ENCODE peak calls at places on chromosome 9, in ten cellular contexts. One of them, this sample, is unnamed.

GRCh38 chr9:94805585-94805984 is 79.1 kb downstream of the AOPEP start:
- DNase-seq in fibroblast of lung: peak; percentile 96
- DNase-seq in NCI-H1105 treated with DMSO at 0.1 percent for 48 hours: peak; percentile 71
- DNase-seq in cardiac muscle cell: no peak
- DNase-seq in lung microvascular endothelial cell: no peak
- DNase-seq in NCI-H345: no peak
- DNase-seq in fibroblast of the aortic adventitia: peak; percentile 92
- DNase-seq in body of pancreas: no peak
- DNase-seq in GM13977: no peak
- DNase-seq in GM04504: peak; percentile 82
- DNase-seq in this sample: no peak

GRCh38 chr9:136442330-136442729 is 2.7 kb upstream of the INPP5E start:
- DNase-seq in fibroblast of the aortic adventitia: no peak
- DNase-seq in NCI-H1105 treated with DMSO at 0.1 percent for 48 hours: no peak
- DNase-seq in lung microvascular endothelial cell: no peak
- DNase-seq in GM13977: no peak
- DNase-seq in GM04504: no peak
- DNase-seq in NCI-H345: no peak
- DNase-seq in cardiac muscle cell: no peak
- DNase-seq in fibroblast of lung: no peak
- DNase-seq in body of pancreas: no peak
- DNase-seq in this sample: no peak

GRCh38 chr9:137077758-137078693 is 709 bp downstream of the UAP1L1 start:
- DNase-seq in fibroblast of the aortic adventitia: no peak
- DNase-seq in body of pancreas: peak; percentile 42
- DNase-seq in GM04504: no peak
- DNase-seq in NCI-H1105 treated with DMSO at 0.1 percent for 48 hours: no peak
- DNase-seq in GM13977: no peak
- DNase-seq in fibroblast of lung: no peak
- DNase-seq in cardiac muscle cell: no peak
- DNase-seq in NCI-H345: no peak
- DNase-seq in lung microvascular endothelial cell: peak; percentile 39
- DNase-seq in this sample: no peak

GRCh38 chr9:69785757-69786156 is 25.9 kb upstream of the PTAR1 start:
- DNase-seq in NCI-H1105 treated with DMSO at 0.1 percent for 48 hours: no peak
- DNase-seq in GM04504: peak; percentile 14
- DNase-seq in NCI-H345: no peak
- DNase-seq in GM13977: no peak
- DNase-seq in cardiac muscle cell: peak; percentile 44
- DNase-seq in lung microvascular endothelial cell: peak; percentile 4
- DNase-seq in fibroblast of lung: peak; percentile 57
- DNase-seq in body of pancreas: no peak
- DNase-seq in fibroblast of the aortic adventitia: peak; percentile 48
- DNase-seq in this sample: no peak

GRCh38 chr9:89179920-89180667 is 1.5 kb upstream of the SHC3 start:
- DNase-seq in fibroblast of the aortic adventitia: peak; percentile 97
- DNase-seq in GM13977: peak; percentile 51
- DNase-seq in NCI-H1105 treated with DMSO at 0.1 percent for 48 hours: peak; percentile 95
- DNase-seq in NCI-H345: peak; percentile 85
- DNase-seq in body of pancreas: peak; percentile 97
- DNase-seq in GM04504: peak; percentile 87
- DNase-seq in lung microvascular endothelial cell: peak; percentile 97
- DNase-seq in cardiac muscle cell: peak; percentile 80
- DNase-seq in fibroblast of lung: peak; percentile 98
- DNase-seq in this sample: peak; percentile 88

GRCh38 chr9:35827486-35827885 is 1.0 kb downstream of the FAM221B start:
- DNase-seq in GM13977: no peak
- DNase-seq in body of pancreas: no peak
- DNase-seq in fibroblast of the aortic adventitia: peak; percentile 68
- DNase-seq in NCI-H1105 treated with DMSO at 0.1 percent for 48 hours: no peak
- DNase-seq in NCI-H345: no peak
- DNase-seq in fibroblast of lung: peak; percentile 56
- DNase-seq in GM04504: no peak
- DNase-seq in cardiac muscle cell: no peak
- DNase-seq in lung microvascular endothelial cell: no peak
- DNase-seq in this sample: no peak

GRCh38 chr9:16152276-16153065 is 599.6 kb downstream of the CCDC171 start:
- DNase-seq in GM04504: no peak
- DNase-seq in NCI-H345: peak; percentile 79
- DNase-seq in cardiac muscle cell: peak; percentile 35
- DNase-seq in lung microvascular endothelial cell: no peak
- DNase-seq in GM13977: no peak
- DNase-seq in body of pancreas: no peak
- DNase-seq in fibroblast of lung: no peak
- DNase-seq in fibroblast of the aortic adventitia: peak; percentile 19
- DNase-seq in NCI-H1105 treated with DMSO at 0.1 percent for 48 hours: no peak
- DNase-seq in this sample: no peak

GRCh38 chr9:130258999-130259398 is 6.6 kb upstream of the HMCN2 start:
- DNase-seq in fibroblast of lung: no peak
- DNase-seq in GM13977: no peak
- DNase-seq in NCI-H1105 treated with DMSO at 0.1 percent for 48 hours: no peak
- DNase-seq in fibroblast of the aortic adventitia: no peak
- DNase-seq in cardiac muscle cell: no peak
- DNase-seq in NCI-H345: no peak
- DNase-seq in GM04504: no peak
- DNase-seq in body of pancreas: no peak
- DNase-seq in lung microvascular endothelial cell: no peak
- DNase-seq in this sample: no peak

GRCh38 chr9:130936285-130937117 is 2.5 kb downstream of the FIBCD1 start:
- DNase-seq in fibroblast of the aortic adventitia: peak; percentile 56
- DNase-seq in NCI-H1105 treated with DMSO at 0.1 percent for 48 hours: no peak
- DNase-seq in lung microvascular endothelial cell: no peak
- DNase-seq in NCI-H345: no peak
- DNase-seq in fibroblast of lung: peak; percentile 79
- DNase-seq in body of pancreas: no peak
- DNase-seq in GM13977: no peak
- DNase-seq in GM04504: peak; percentile 32
- DNase-seq in cardiac muscle cell: peak; percentile 43
- DNase-seq in this sample: no peak

GRCh38 chr9:113875917-113876805 is at the start of gene ZNF618:
- DNase-seq in body of pancreas: peak; percentile 56
- DNase-seq in GM04504: no peak
- DNase-seq in cardiac muscle cell: peak; percentile 72
- DNase-seq in fibroblast of the aortic adventitia: no peak
- DNase-seq in NCI-H345: peak; percentile 37
- DNase-seq in NCI-H1105 treated with DMSO at 0.1 percent for 48 hours: peak; percentile 16
- DNase-seq in fibroblast of lung: peak; percentile 29
- DNase-seq in lung microvascular endothelial cell: peak; percentile 44
- DNase-seq in GM13977: peak; percentile 74
- DNase-seq in this sample: no peak

GRCh38 chr9:93319992-93320490 is 131.4 kb upstream of the FAM120A start:
- DNase-seq in lung microvascular endothelial cell: no peak
- DNase-seq in GM04504: no peak
- DNase-seq in cardiac muscle cell: no peak
- DNase-seq in NCI-H1105 treated with DMSO at 0.1 percent for 48 hours: peak; percentile 50
- DNase-seq in NCI-H345: no peak
- DNase-seq in fibroblast of the aortic adventitia: no peak
- DNase-seq in fibroblast of lung: peak; percentile 3
- DNase-seq in GM13977: no peak
- DNase-seq in body of pancreas: no peak
- DNase-seq in this sample: peak; percentile 71

GRCh38 chr9:110125207-110125751 is 82.7 kb downstream of the C9orf152 start:
- DNase-seq in GM04504: peak; percentile 87
- DNase-seq in GM13977: no peak
- DNase-seq in NCI-H345: no peak
- DNase-seq in NCI-H1105 treated with DMSO at 0.1 percent for 48 hours: no peak
- DNase-seq in cardiac muscle cell: peak; percentile 93
- DNase-seq in fibroblast of the aortic adventitia: peak; percentile 99
- DNase-seq in body of pancreas: peak; percentile 90
- DNase-seq in lung microvascular endothelial cell: no peak
- DNase-seq in fibroblast of lung: peak; percentile 99
- DNase-seq in this sample: no peak

GRCh38 chr9:119009253-119009652 is 360.0 kb downstream of the BRINP1 start:
- DNase-seq in NCI-H345: no peak
- DNase-seq in cardiac muscle cell: no peak
- DNase-seq in GM04504: no peak
- DNase-seq in fibroblast of lung: no peak
- DNase-seq in GM13977: no peak
- DNase-seq in fibroblast of the aortic adventitia: no peak
- DNase-seq in body of pancreas: no peak
- DNase-seq in lung microvascular endothelial cell: no peak
- DNase-seq in NCI-H1105 treated with DMSO at 0.1 percent for 48 hours: no peak
- DNase-seq in this sample: no peak

GRCh38 chr9:137083418-137084004 is 3.3 kb upstream of the MAN1B1 start:
- DNase-seq in NCI-H345: no peak
- DNase-seq in NCI-H1105 treated with DMSO at 0.1 percent for 48 hours: no peak
- DNase-seq in cardiac muscle cell: no peak
- DNase-seq in fibroblast of lung: peak; percentile 97
- DNase-seq in fibroblast of the aortic adventitia: peak; percentile 96
- DNase-seq in lung microvascular endothelial cell: peak; percentile 41
- DNase-seq in GM04504: peak; percentile 92
- DNase-seq in body of pancreas: no peak
- DNase-seq in GM13977: no peak
- DNase-seq in this sample: no peak

GRCh38 chr9:129867138-129868032 is 32.1 kb downstream of the USP20 start:
- DNase-seq in fibroblast of lung: no peak
- DNase-seq in NCI-H1105 treated with DMSO at 0.1 percent for 48 hours: no peak
- DNase-seq in GM13977: no peak
- DNase-seq in GM04504: no peak
- DNase-seq in NCI-H345: no peak
- DNase-seq in fibroblast of the aortic adventitia: no peak
- DNase-seq in body of pancreas: no peak
- DNase-seq in cardiac muscle cell: no peak
- DNase-seq in lung microvascular endothelial cell: no peak
- DNase-seq in this sample: no peak

GRCh38 chr9:14752271-14752670 is 29.7 kb upstream of the CER1 start:
- DNase-seq in NCI-H1105 treated with DMSO at 0.1 percent for 48 hours: peak; percentile 71
- DNase-seq in NCI-H345: peak; percentile 34
- DNase-seq in GM13977: no peak
- DNase-seq in GM04504: no peak
- DNase-seq in lung microvascular endothelial cell: peak; percentile 90
- DNase-seq in fibroblast of lung: no peak
- DNase-seq in fibroblast of the aortic adventitia: no peak
- DNase-seq in body of pancreas: peak; percentile 13
- DNase-seq in cardiac muscle cell: peak; percentile 58
- DNase-seq in this sample: peak; percentile 31

GRCh38 chr9:129038109-129038852 is 1.9 kb downstream of the MIGA2 start:
- DNase-seq in fibroblast of the aortic adventitia: no peak
- DNase-seq in cardiac muscle cell: no peak
- DNase-seq in fibroblast of lung: no peak
- DNase-seq in GM13977: no peak
- DNase-seq in lung microvascular endothelial cell: no peak
- DNase-seq in NCI-H1105 treated with DMSO at 0.1 percent for 48 hours: no peak
- DNase-seq in body of pancreas: peak; percentile 29
- DNase-seq in NCI-H345: no peak
- DNase-seq in GM04504: no peak
- DNase-seq in this sample: no peak

GRCh38 chr9:108386859-108387384 is 468.9 kb downstream of the ACTL7B start:
- DNase-seq in fibroblast of lung: peak; percentile 92
- DNase-seq in body of pancreas: no peak
- DNase-seq in NCI-H345: no peak
- DNase-seq in lung microvascular endothelial cell: peak; percentile 13
- DNase-seq in GM04504: peak; percentile 83
- DNase-seq in cardiac muscle cell: no peak
- DNase-seq in NCI-H1105 treated with DMSO at 0.1 percent for 48 hours: no peak
- DNase-seq in fibroblast of the aortic adventitia: peak; percentile 92
- DNase-seq in GM13977: no peak
- DNase-seq in this sample: no peak

GRCh38 chr9:14293801-14294200 is 20.1 kb downstream of the NFIB start:
- DNase-seq in GM04504: no peak
- DNase-seq in NCI-H345: no peak
- DNase-seq in GM13977: no peak
- DNase-seq in NCI-H1105 treated with DMSO at 0.1 percent for 48 hours: no peak
- DNase-seq in cardiac muscle cell: no peak
- DNase-seq in fibroblast of lung: peak; percentile 34
- DNase-seq in body of pancreas: no peak
- DNase-seq in lung microvascular endothelial cell: no peak
- DNase-seq in fibroblast of the aortic adventitia: peak; percentile 58
- DNase-seq in this sample: no peak

GRCh38 chr9:13934411-13934810 is 379.5 kb downstream of the NFIB start:
- DNase-seq in GM13977: no peak
- DNase-seq in GM04504: no peak
- DNase-seq in lung microvascular endothelial cell: no peak
- DNase-seq in cardiac muscle cell: no peak
- DNase-seq in body of pancreas: no peak
- DNase-seq in fibroblast of the aortic adventitia: no peak
- DNase-seq in fibroblast of lung: no peak
- DNase-seq in NCI-H1105 treated with DMSO at 0.1 percent for 48 hours: peak; percentile 96
- DNase-seq in NCI-H345: no peak
- DNase-seq in this sample: peak; percentile 44

GRCh38 chr9:6552033-6552737 is 93.3 kb downstream of the GLDC start:
- DNase-seq in GM04504: no peak
- DNase-seq in NCI-H1105 treated with DMSO at 0.1 percent for 48 hours: peak; percentile 68
- DNase-seq in cardiac muscle cell: no peak
- DNase-seq in fibroblast of lung: peak; percentile 89
- DNase-seq in fibroblast of the aortic adventitia: peak; percentile 51
- DNase-seq in lung microvascular endothelial cell: peak; percentile 74
- DNase-seq in GM13977: no peak
- DNase-seq in NCI-H345: peak; percentile 60
- DNase-seq in body of pancreas: no peak
- DNase-seq in this sample: peak; percentile 67

GRCh38 chr9:86349271-86349670 is 4.9 kb downstream of the TUT7 start:
- DNase-seq in cardiac muscle cell: no peak
- DNase-seq in body of pancreas: no peak
- DNase-seq in fibroblast of lung: peak; percentile 39
- DNase-seq in GM04504: peak; percentile 13
- DNase-seq in fibroblast of the aortic adventitia: peak; percentile 19
- DNase-seq in GM13977: no peak
- DNase-seq in lung microvascular endothelial cell: peak; percentile 59
- DNase-seq in NCI-H1105 treated with DMSO at 0.1 percent for 48 hours: no peak
- DNase-seq in NCI-H345: no peak
- DNase-seq in this sample: no peak

GRCh38 chr9:137682431-137682991 is 63.7 kb downstream of the EHMT1 start:
- DNase-seq in fibroblast of lung: no peak
- DNase-seq in NCI-H345: peak; percentile 51
- DNase-seq in lung microvascular endothelial cell: no peak
- DNase-seq in NCI-H1105 treated with DMSO at 0.1 percent for 48 hours: no peak
- DNase-seq in GM04504: no peak
- DNase-seq in fibroblast of the aortic adventitia: no peak
- DNase-seq in body of pancreas: no peak
- DNase-seq in cardiac muscle cell: peak; percentile 57
- DNase-seq in GM13977: no peak
- DNase-seq in this sample: no peak

GRCh38 chr9:7704543-7704942 is 95.0 kb downstream of the DMAC1 start:
- DNase-seq in fibroblast of lung: no peak
- DNase-seq in GM04504: no peak
- DNase-seq in fibroblast of the aortic adventitia: no peak
- DNase-seq in body of pancreas: no peak
- DNase-seq in GM13977: no peak
- DNase-seq in NCI-H1105 treated with DMSO at 0.1 percent for 48 hours: no peak
- DNase-seq in NCI-H345: no peak
- DNase-seq in cardiac muscle cell: no peak
- DNase-seq in lung microvascular endothelial cell: no peak
- DNase-seq in this sample: no peak

GRCh38 chr9:107390319-107390718 is 99.2 kb downstream of the KLF4 start:
- DNase-seq in cardiac muscle cell: no peak
- DNase-seq in body of pancreas: no peak
- DNase-seq in lung microvascular endothelial cell: no peak
- DNase-seq in GM04504: no peak
- DNase-seq in GM13977: no peak
- DNase-seq in fibroblast of lung: no peak
- DNase-seq in fibroblast of the aortic adventitia: no peak
- DNase-seq in NCI-H1105 treated with DMSO at 0.1 percent for 48 hours: no peak
- DNase-seq in NCI-H345: no peak
- DNase-seq in this sample: no peak

GRCh38 chr9:88972401-88972800 is 18.9 kb upstream of the S1PR3 start:
- DNase-seq in body of pancreas: no peak
- DNase-seq in NCI-H1105 treated with DMSO at 0.1 percent for 48 hours: no peak
- DNase-seq in GM13977: no peak
- DNase-seq in lung microvascular endothelial cell: no peak
- DNase-seq in NCI-H345: no peak
- DNase-seq in cardiac muscle cell: no peak
- DNase-seq in fibroblast of the aortic adventitia: no peak
- DNase-seq in GM04504: no peak
- DNase-seq in fibroblast of lung: no peak
- DNase-seq in this sample: no peak

GRCh38 chr9:121483473-121484031 is 16.1 kb downstream of the GGTA1 start:
- DNase-seq in cardiac muscle cell: no peak
- DNase-seq in body of pancreas: no peak
- DNase-seq in NCI-H345: no peak
- DNase-seq in fibroblast of lung: no peak
- DNase-seq in NCI-H1105 treated with DMSO at 0.1 percent for 48 hours: no peak
- DNase-seq in GM13977: no peak
- DNase-seq in fibroblast of the aortic adventitia: no peak
- DNase-seq in lung microvascular endothelial cell: no peak
- DNase-seq in GM04504: no peak
- DNase-seq in this sample: no peak

GRCh38 chr9:85258823-85259370 is 482.9 kb downstream of the AGTPBP1 start:
- DNase-seq in NCI-H1105 treated with DMSO at 0.1 percent for 48 hours: peak; percentile 58
- DNase-seq in lung microvascular endothelial cell: peak; percentile 37
- DNase-seq in body of pancreas: peak; percentile 70
- DNase-seq in NCI-H345: peak; percentile 69
- DNase-seq in GM13977: peak; percentile 62
- DNase-seq in cardiac muscle cell: peak; percentile 77
- DNase-seq in GM04504: peak; percentile 47
- DNase-seq in fibroblast of lung: peak; percentile 17
- DNase-seq in fibroblast of the aortic adventitia: peak; percentile 80
- DNase-seq in this sample: peak; percentile 82